ENCODE peak calls at places on chromosomes 1 and 21, in seven cellular contexts. M is left lung, R is DND-41, D is PC-9, G is body of pancreas, N is esophagus squamous epithelium, X is WERI-Rb-1. I is an unnamed sample.

GRCh38 chr21:26147535-26147934 is 23.0 kb downstream of the APP start:
- DNase-seq in G (no peak), X (peak; percentile 85), M (no peak), N (no peak), D (no peak), R (peak; percentile 70), I (no peak)

GRCh38 chr1:21671915-21672314 is 2.8 kb upstream of the RAP1GAP start:
- DNase-seq in R (no peak), X (no peak), N (no peak), G (no peak), M (no peak), D (no peak), I (no peak)

GRCh38 chr21:25412090-25412489 is 195.2 kb downstream of the MRPL39 start:
- DNase-seq in X (no peak), R (no peak), G (no peak), N (no peak), D (no peak), M (no peak), I (no peak)

GRCh38 chr1:161069731-161070270 is at the start of gene ARHGAP30:
- DNase-seq in N (peak; percentile 72), R (peak; percentile 94), M (peak; percentile 86), D (no peak), X (no peak), G (no peak), I (no peak)

GRCh38 chr1:177567393-177567792 is 396.6 kb downstream of the BRINP2 start:
- DNase-seq in N (no peak), R (no peak), X (peak; percentile 52), G (no peak), D (no peak), M (no peak), I (peak; percentile 27)

GRCh38 chr1:37471345-37472231 is 2.8 kb upstream of the ZC3H12A start:
- DNase-seq in R (no peak), M (peak; percentile 84), D (peak; percentile 84), G (peak; percentile 82), N (no peak), X (no peak), I (peak; percentile 92)

GRCh38 chr1:199057284-199057683 is 418.4 kb downstream of the PTPRC start:
- DNase-seq in R (peak; percentile 36), N (no peak), M (no peak), X (no peak), D (no peak), G (no peak), I (no peak)

GRCh38 chr1:244254467-244254866 is 197.2 kb downstream of the ADSS2 start:
- DNase-seq in N (no peak), D (no peak), M (peak; percentile 73), X (no peak), R (no peak), G (no peak), I (no peak)

GRCh38 chr1:45569962-45570581 is 13.8 kb upstream of the NASP start:
- DNase-seq in X (peak; percentile 74), G (peak; percentile 74), N (no peak), R (peak; percentile 73), M (peak; percentile 63), D (peak; percentile 64), I (peak; percentile 70)

GRCh38 chr1:51234721-51235425 is 1.2 kb upstream of the RNF11 start:
- DNase-seq in D (peak; percentile 69), G (peak; percentile 58), N (peak; percentile 24), X (peak; percentile 72), M (peak; percentile 73), R (peak; percentile 25), I (no peak)

GRCh38 chr1:104791030-104791429 is 1041.3 kb downstream of the AMY1C start:
- DNase-seq in M (no peak), G (no peak), N (no peak), X (no peak), R (no peak), D (no peak), I (no peak)

GRCh38 chr1:41366428-41367101 is 5.3 kb downstream of the FOXO6 start:
- DNase-seq in M (no peak), G (peak; percentile 41), X (no peak), D (peak; percentile 37), R (peak; percentile 82), N (no peak), I (no peak)

GRCh38 chr1:154999651-155000474 is 2.7 kb upstream of the ZBTB7B start:
- DNase-seq in M (peak; percentile 46), D (no peak), R (no peak), N (no peak), G (peak; percentile 52), X (peak; percentile 92), I (no peak)

DNA sequence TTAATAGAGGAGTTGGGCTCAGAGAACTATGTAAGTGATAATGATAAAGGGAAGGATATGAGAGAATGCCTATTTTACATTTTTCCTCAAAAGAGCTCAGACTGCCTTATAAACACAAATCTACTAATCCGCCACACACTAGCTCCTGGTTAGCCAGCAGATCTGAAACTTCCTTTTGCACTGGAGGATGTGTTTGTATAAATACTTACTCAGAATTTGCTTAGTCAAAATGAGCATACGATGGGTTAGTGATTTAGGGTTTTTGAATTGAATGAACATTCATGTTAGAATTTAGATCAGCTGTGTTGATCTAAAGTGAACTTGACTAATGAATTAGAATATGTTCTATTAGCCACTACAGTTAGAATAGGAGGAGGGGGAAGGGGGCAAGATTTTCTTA is 9.1 kb upstream of the IER5 start:
- DNase-seq in N (no peak), D (no peak), M (no peak), R (no peak), G (no peak), X (no peak), I (no peak)
- H3K27ac ChIP-seq in N (no peak overlapping the region), D (no peak overlapping the region), M (no peak overlapping the region), R (no peak overlapping the region), G (no peak overlapping the region), X (no peak overlapping the region), I (no peak overlapping the region)

GRCh38 chr1:156813750-156814570 is 2.7 kb downstream of the SH2D2A start:
- DNase-seq in D (peak; percentile 56), X (peak; percentile 99), M (peak; percentile 65), N (no peak), G (peak; percentile 63), R (no peak), I (peak; percentile 48)

GRCh38 chr1:156816561-156817328 is at the start of gene SH2D2A:
- DNase-seq in R (peak; percentile 92), N (peak; percentile 23), X (peak; percentile 82), D (no peak), G (no peak), M (peak; percentile 56), I (peak; percentile 54)

GRCh38 chr1:156814571-156815260 is 1.9 kb downstream of the SH2D2A start:
- DNase-seq in M (no peak), D (no peak), N (no peak), R (no peak), G (no peak), X (no peak), I (peak; percentile 56)

GRCh38 chr1:156815851-156816536 is 654 bp downstream of the SH2D2A start:
- DNase-seq in X (peak; percentile 60), M (no peak), N (no peak), R (no peak), G (no peak), D (no peak), I (no peak)

GRCh38 chr1:156815307-156815826 is 1.3 kb downstream of the SH2D2A start:
- DNase-seq in R (no peak), M (no peak), G (peak; percentile 26), D (no peak), N (no peak), X (peak; percentile 97), I (peak; percentile 36)
- TF ChIP-seq CTCF in R (no peak), M (no peak), G (no peak), D (peak; percentile 22), N (no peak), X (peak; percentile 41), I (no peak)

GRCh38 chr21:42725416-42725930 is 72.1 kb downstream of the PDE9A start:
- DNase-seq in D (no peak), M (no peak), G (no peak), X (no peak), N (no peak), R (no peak), I (no peak)
- H3K27ac ChIP-seq in D (peak overlapping the region; percentile 84), M (no peak overlapping the region), G (no peak overlapping the region), X (no peak overlapping the region), N (no peak overlapping the region), R (no peak overlapping the region), I (no peak overlapping the region)

GRCh38 chr1:79362470-79362869 is 355.9 kb upstream of the ADGRL4 start:
- DNase-seq in M (no peak), D (no peak), G (no peak), X (no peak), R (no peak), N (no peak), I (no peak)
- TF ChIP-seq CTCF in M (no peak), D (peak; percentile 19), G (no peak), X (no peak), R (no peak), N (no peak), I (no peak)

DNA sequence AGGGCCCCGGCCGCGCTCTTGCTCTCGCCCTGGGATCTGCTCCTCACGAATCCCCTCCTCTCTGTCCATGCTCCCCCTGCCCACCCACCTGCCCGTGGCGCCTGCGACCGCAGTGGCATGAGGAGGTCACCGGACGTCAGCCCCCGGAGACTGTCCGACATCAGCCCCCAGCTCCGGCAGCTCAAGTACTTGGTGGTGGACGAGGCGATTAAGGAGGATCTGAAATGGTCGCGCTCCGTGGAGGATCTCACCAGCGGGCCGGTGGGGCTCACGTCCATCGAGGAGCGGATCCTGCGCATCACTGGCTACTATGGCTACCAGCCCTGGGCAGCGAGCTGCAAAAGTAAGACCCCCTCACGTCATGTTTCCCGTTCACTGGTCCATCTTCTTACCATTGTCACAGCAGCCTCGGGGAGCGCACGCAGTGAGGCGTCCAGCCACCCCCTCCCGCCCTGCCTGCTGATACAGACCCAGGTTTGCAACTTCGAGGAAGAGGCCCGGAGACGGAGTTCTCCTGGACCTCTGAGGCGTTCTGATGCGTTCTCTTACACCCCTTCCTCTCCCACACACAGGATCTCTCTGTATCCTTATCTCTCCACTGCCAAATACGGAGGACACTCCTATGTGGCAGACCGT is 1.1 kb downstream of the SLC35F3 start:
- DNase-seq in M (no peak), G (no peak), D (no peak), N (no peak), R (no peak), X (peak; percentile 23), I (no peak)
- H3K27ac ChIP-seq in M (no peak overlapping the region), G (no peak overlapping the region), D (no peak overlapping the region), N (no peak overlapping the region), R (no peak overlapping the region), X (no peak overlapping the region), I (peak overlapping the region; percentile 57)